ENCODE peak calls at places on chromosomes 12 and 14, in seven cellular contexts. S, V, M, F, I, T and P are unnamed samples.
A peak's percentile ranks its signal among the peaks of the same experiment; 100 is the strongest.

GRCh38 chr12:63915105-63915830 is 70.8 kb downstream of the SRGAP1 start:
- DNase-seq in V (no peak), T (no peak), F (no peak), I (no peak), M (peak; percentile 71), S (no peak), P (no peak)

GRCh38 chr14:64663174-64663573 is 41.0 kb upstream of the PLEKHG3 start:
- DNase-seq in V (no peak), F (no peak), I (no peak), M (peak; percentile 30), T (no peak), S (no peak), P (no peak)

GRCh38 chr12:89862511-89863331 is 154.1 kb upstream of the ATP2B1 start:
- DNase-seq in M (no peak), F (peak; percentile 67), I (peak; percentile 91), V (no peak), T (no peak), S (no peak), P (no peak)

GRCh38 chr12:41439134-41439533 is 251.0 kb downstream of the PDZRN4 start:
- DNase-seq in V (no peak), I (peak; percentile 32), F (no peak), T (no peak), S (no peak), M (no peak), P (no peak)

GRCh38 chr14:35252485-35252884 is 39.7 kb upstream of the PSMA6 start:
- DNase-seq in S (no peak), I (no peak), F (no peak), V (no peak), T (no peak), M (no peak), P (no peak)

GRCh38 chr12:25718081-25718731 is 165.1 kb upstream of the LMNTD1 start:
- DNase-seq in T (no peak), V (no peak), M (no peak), I (no peak), F (no peak), S (no peak), P (no peak)

GRCh38 chr14:61119006-61119405 is 138.0 kb downstream of the SLC38A6 start:
- DNase-seq in I (no peak), M (no peak), F (no peak), T (no peak), S (no peak), V (no peak), P (no peak)

GRCh38 chr14:79011091-79011919 is 841.1 kb downstream of the NRXN3 start:
- DNase-seq in I (peak; percentile 44), T (no peak), S (no peak), M (peak; percentile 84), V (no peak), F (no peak), P (no peak)

GRCh38 chr12:97745406-97746101 is 282.9 kb downstream of the RMST start:
- DNase-seq in S (no peak), T (no peak), V (no peak), I (no peak), M (no peak), F (no peak), P (no peak)

GRCh38 chr14:69527635-69528034 is 43.1 kb downstream of the PLEKHD1 start:
- DNase-seq in V (no peak), T (no peak), F (no peak), S (no peak), I (no peak), M (no peak), P (no peak)

GRCh38 chr12:53252349-53252916 is 15.7 kb upstream of the ESPL1 start:
- DNase-seq in F (no peak), M (no peak), S (no peak), I (no peak), V (peak; percentile 15), T (peak; percentile 48), P (peak; percentile 23)

GRCh38 chr14:79513446-79513845 is 697.9 kb downstream of the DIO2 start:
- DNase-seq in V (no peak), S (no peak), I (no peak), F (no peak), T (no peak), M (no peak), P (no peak)

GRCh38 chr14:53882684-53883083 is 73.9 kb downstream of the BMP4 start:
- DNase-seq in F (no peak), I (no peak), S (no peak), V (no peak), T (no peak), M (peak; percentile 17), P (no peak)

GRCh38 chr14:53885241-53885640 is 71.4 kb downstream of the BMP4 start:
- DNase-seq in F (no peak), T (no peak), M (no peak), S (no peak), V (no peak), I (no peak), P (no peak)

GRCh38 chr14:53881921-53882320 is 74.7 kb downstream of the BMP4 start:
- DNase-seq in V (no peak), F (no peak), S (no peak), I (no peak), T (no peak), M (no peak), P (no peak)

GRCh38 chr14:53881161-53881846 is 75.3 kb downstream of the BMP4 start:
- DNase-seq in I (no peak), S (no peak), T (no peak), V (no peak), F (no peak), M (peak; percentile 56), P (no peak)

DNA sequence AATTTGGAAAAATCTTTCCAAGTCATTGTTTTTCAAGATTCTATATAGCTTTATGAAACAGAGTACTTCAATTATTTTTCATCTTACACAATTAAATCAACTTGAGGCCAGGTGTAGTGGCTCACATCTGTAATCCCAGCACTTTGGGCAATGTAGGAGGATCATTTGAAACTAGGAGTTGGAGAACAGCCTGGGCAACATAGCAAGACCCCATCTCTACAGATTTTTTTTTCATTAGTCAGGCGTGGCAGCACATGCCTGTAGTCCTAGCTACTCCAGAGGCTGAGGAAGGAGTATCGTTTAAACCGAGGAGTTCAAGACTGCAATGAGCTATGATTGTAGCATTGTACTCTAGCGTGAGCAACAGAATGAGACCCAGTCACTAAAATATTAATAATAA is 72.9 kb downstream of the BMP4 start:
- DNase-seq in F (no peak), T (no peak), M (no peak), I (no peak), V (no peak), S (no peak), P (no peak)
- H3K4me1 ChIP-seq in F (no peaks in the 10 kb centered on the region), T (peaks cover 9% of the 10 kb centered on the region), M (peaks cover 4% of the 10 kb centered on the region), I (no peaks in the 10 kb centered on the region), V (peaks cover 10% of the 10 kb centered on the region), S (peaks cover 15% of the 10 kb centered on the region), P (peaks cover 37% of the 10 kb centered on the region)

DNA sequence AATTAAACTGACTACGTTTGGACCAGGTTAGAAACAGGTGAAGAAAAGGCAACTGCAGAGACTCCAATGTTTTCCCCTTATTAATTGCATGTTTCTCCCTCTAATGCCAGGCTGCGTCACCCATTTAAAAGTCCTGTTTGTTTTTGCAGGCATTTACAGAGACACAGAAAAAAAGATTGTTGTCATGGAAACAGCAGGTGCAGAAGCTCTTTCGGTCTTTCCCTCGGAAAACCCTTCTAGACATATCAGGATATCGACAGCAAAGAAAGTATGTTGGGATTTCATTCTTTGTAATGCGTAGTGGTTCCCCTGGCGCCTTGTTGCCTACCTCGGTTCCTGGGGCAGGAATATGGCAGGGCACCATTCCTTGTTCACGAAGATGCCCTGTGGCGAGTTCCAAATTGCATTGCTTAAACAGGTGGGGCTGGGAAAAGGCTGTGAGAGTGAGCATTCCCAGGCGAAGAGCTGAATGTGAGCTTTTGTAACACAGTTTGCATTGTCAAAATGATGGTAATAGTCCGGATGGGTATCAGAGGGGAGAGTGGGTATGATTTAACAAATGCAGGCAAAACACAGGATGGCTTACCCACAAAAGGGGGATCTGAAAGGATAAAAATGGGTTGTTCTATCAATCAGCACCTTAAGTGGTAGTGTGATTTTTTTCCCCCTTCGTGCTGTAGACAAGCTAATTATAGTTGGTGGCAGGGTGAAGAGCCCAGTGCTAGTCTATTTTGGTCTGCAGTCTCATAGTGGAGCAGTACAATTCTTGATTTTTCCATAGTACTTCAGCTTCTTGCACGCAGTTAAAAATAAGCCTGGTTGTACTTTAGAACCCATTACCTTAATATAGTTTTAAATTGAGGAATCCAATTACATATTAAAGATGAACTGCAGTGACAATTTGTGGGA is 132.4 kb downstream of the GCH1 start:
- DNase-seq in T (no peak), V (no peak), M (no peak), S (no peak), F (no peak), I (no peak), P (no peak)
- H3K4me1 ChIP-seq in T (peaks cover 29% of the 10 kb centered on the region), V (peaks cover 64% of the 10 kb centered on the region), M (peaks cover 15% of the 10 kb centered on the region), S (peaks cover 18% of the 10 kb centered on the region), F (peaks cover 13% of the 10 kb centered on the region), I (no peaks in the 10 kb centered on the region), P (peaks cover 95% of the 10 kb centered on the region)

GRCh38 chr12:124920353-124920935 is 6.0 kb upstream of the UBC start:
- DNase-seq in V (no peak), I (peak; percentile 22), M (no peak), S (no peak), F (no peak), T (no peak), P (no peak)

GRCh38 chr12:124923906-124924734 is 9.7 kb upstream of the UBC start:
- DNase-seq in M (peak; percentile 82), F (peak; percentile 13), V (no peak), I (no peak), S (no peak), T (no peak), P (no peak)

GRCh38 chr12:124917841-124918621 is 3.6 kb upstream of the UBC start:
- DNase-seq in S (no peak), V (no peak), I (no peak), F (no peak), M (peak; percentile 21), T (no peak), P (no peak)

GRCh38 chr12:124919646-124920352 is 5.3 kb upstream of the UBC start:
- DNase-seq in F (peak; percentile 60), T (no peak), V (no peak), I (peak; percentile 45), M (peak; percentile 38), S (no peak), P (no peak)

DNA sequence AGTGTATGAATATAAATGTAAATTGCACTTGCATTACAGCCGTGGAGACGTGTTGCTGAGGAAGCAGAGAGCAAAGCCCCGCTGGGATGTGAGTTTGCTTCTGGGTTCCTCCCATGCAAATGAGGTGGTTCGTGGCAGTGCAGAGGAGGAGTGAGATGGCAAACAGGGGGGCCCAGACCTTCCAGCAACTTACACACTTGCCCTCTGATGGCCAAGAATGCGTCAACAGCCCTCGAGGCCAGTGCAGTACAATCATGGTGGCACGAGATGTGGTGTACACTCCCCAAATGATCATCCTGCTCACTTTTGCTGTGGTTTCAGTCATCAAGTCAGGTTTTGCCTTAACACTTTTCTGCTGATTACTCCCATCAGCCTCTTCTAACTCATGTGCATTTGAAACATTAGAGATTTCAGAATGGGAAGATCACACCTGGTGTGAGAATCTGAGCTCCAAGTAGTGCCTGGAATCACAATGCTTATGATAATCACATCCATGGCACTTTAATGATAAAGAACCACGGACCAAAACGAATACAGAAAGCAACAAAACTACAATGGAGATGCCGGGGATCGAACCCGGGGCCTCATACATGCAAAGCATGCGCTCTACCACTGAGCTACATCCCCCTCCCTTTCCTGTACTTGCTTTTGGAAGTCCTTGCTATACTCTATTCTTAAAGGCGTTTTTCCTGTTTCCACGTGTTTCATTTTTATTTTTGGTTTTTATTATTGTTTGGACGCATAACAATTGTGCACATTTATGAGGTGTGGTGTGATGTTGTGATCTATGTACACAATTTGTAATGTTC is 7.0 kb upstream of the UBC start:
- DNase-seq in M (peak; percentile 66), I (peak; percentile 96), F (peak; percentile 84), T (peak; percentile 63), S (no peak), V (peak; percentile 51), P (peak; percentile 45)
- H3K4me1 ChIP-seq in M (peaks cover 14% of the 10 kb centered on the region), I (peaks cover 62% of the 10 kb centered on the region), F (peaks cover 58% of the 10 kb centered on the region), T (peaks cover 72% of the 10 kb centered on the region), S (peaks cover 22% of the 10 kb centered on the region), V (peaks cover 53% of the 10 kb centered on the region), P (peaks cover 48% of the 10 kb centered on the region)

GRCh38 chr12:110281549-110282342 is 699 bp downstream of the ATP2A2 start:
- DNase-seq in I (peak; percentile 70), V (peak; percentile 55), M (peak; percentile 55), S (peak; percentile 69), T (peak; percentile 63), F (peak; percentile 62), P (peak; percentile 43)
- H3K4me1 ChIP-seq in I (peaks cover 56% of the 10 kb centered on the region), V (peaks cover 55% of the 10 kb centered on the region), M (peaks cover 9% of the 10 kb centered on the region), S (peaks cover 46% of the 10 kb centered on the region), T (peaks cover 58% of the 10 kb centered on the region), F (peaks cover 49% of the 10 kb centered on the region), P (peaks cover 91% of the 10 kb centered on the region)